ENCODE peak calls at places on chromosome 16, in seven cellular contexts. Z, L, U, D, G, O and H are unnamed samples.

GRCh38 chr16:46817961-46818360 is 13.0 kb downstream of the C16orf87 start:
- DNase-seq in Z (no peak), L (no peak), U (no peak), D (peak; percentile 22), G (no peak), O (peak; percentile 18), H (no peak)

GRCh38 chr16:81831722-81832126 is 52.6 kb downstream of the PLCG2 start:
- DNase-seq in Z (no peak), L (no peak), U (peak; percentile 7), D (peak; percentile 99), G (no peak), O (peak; percentile 34), H (no peak)

GRCh38 chr16:78916928-78917545 is 683.5 kb downstream of the MAF start:
- DNase-seq in Z (no peak), L (no peak), U (no peak), D (no peak), G (no peak), O (no peak), H (no peak)

GRCh38 chr16:7338826-7339225 is 6.2 kb downstream of the RBFOX1 start:
- DNase-seq in Z (no peak), L (no peak), U (no peak), D (no peak), G (no peak), O (no peak), H (no peak)

GRCh38 chr16:19375561-19376158 is 42.0 kb upstream of the TMC5 start:
- DNase-seq in Z (peak; percentile 74), L (peak; percentile 14), U (peak; percentile 25), D (peak; percentile 57), G (no peak), O (peak; percentile 67), H (no peak)

GRCh38 chr16:68732068-68732680 is 4.9 kb upstream of the CDH1 start:
- DNase-seq in Z (peak; percentile 90), L (no peak), U (peak; percentile 79), D (no peak), G (no peak), O (peak; percentile 74), H (no peak)

GRCh38 chr16:10558305-10558704 is 22.1 kb downstream of the EMP2 start:
- DNase-seq in Z (peak; percentile 49), L (no peak), U (peak; percentile 33), D (no peak), G (no peak), O (no peak), H (no peak)

GRCh38 chr16:72530434-72530833 is 358.5 kb upstream of the PMFBP1 start:
- DNase-seq in Z (peak; percentile 26), L (no peak), U (no peak), D (peak; percentile 22), G (no peak), O (peak; percentile 17), H (peak; percentile 18)

GRCh38 chr16:4272114-4272954 is 489 bp downstream of the TFAP4 start:
- DNase-seq in Z (peak; percentile 67), L (no peak), U (peak; percentile 43), D (peak; percentile 79), G (no peak), O (peak; percentile 56), H (no peak)

GRCh38 chr16:47110939-47111338 is 32.8 kb downstream of the NETO2 start:
- DNase-seq in Z (peak; percentile 26), L (no peak), U (no peak), D (peak; percentile 19), G (no peak), O (peak; percentile 53), H (no peak)

GRCh38 chr16:67842509-67843342 is 606 bp downstream of the THAP11 start:
- DNase-seq in Z (peak; percentile 65), L (no peak), U (peak; percentile 26), D (peak; percentile 82), G (no peak), O (peak; percentile 69), H (no peak)

GRCh38 chr16:72995151-72995881 is 52.6 kb downstream of the ZFHX3 start:
- DNase-seq in Z (peak; percentile 26), L (no peak), U (no peak), D (peak; percentile 63), G (no peak), O (peak; percentile 81), H (no peak)

GRCh38 chr16:66360624-66361324 is 5.7 kb upstream of the CDH5 start:
- DNase-seq in Z (no peak), L (no peak), U (no peak), D (peak; percentile 65), G (no peak), O (no peak), H (no peak)

GRCh38 chr16:12113581-12114375 is 137.2 kb downstream of the SNX29 start:
- DNase-seq in Z (no peak), L (no peak), U (no peak), D (no peak), G (peak; percentile 76), O (no peak), H (no peak)

GRCh38 chr16:67964477-67965131 is 3.8 kb downstream of the SLC12A4 start:
- DNase-seq in Z (no peak), L (no peak), U (no peak), D (no peak), G (no peak), O (no peak), H (no peak)

GRCh38 chr16:81136331-81137011 is 40.3 kb upstream of the GCSH start:
- DNase-seq in Z (no peak), L (no peak), U (no peak), D (no peak), G (peak; percentile 8), O (no peak), H (no peak)

GRCh38 chr16:55370762-55371482 is 46.9 kb downstream of the IRX6 start:
- DNase-seq in Z (no peak), L (no peak), U (peak; percentile 60), D (peak; percentile 82), G (no peak), O (peak; percentile 84), H (no peak)

GRCh38 chr16:48383877-48384304 is 1.3 kb downstream of the SIAH1 start:
- DNase-seq in Z (peak; percentile 64), L (no peak), U (peak; percentile 21), D (peak; percentile 45), G (no peak), O (peak; percentile 35), H (no peak)

GRCh38 chr16:10578474-10579316 is 1.7 kb downstream of the EMP2 start:
- DNase-seq in Z (peak; percentile 77), L (no peak), U (peak; percentile 56), D (no peak), G (no peak), O (no peak), H (no peak)

GRCh38 chr16:56041556-56042140 is 149.6 kb upstream of the GNAO1 start:
- DNase-seq in Z (peak; percentile 32), L (no peak), U (no peak), D (peak; percentile 25), G (no peak), O (peak; percentile 86), H (peak; percentile 8)

GRCh38 chr16:54750249-54750648 is 180.4 kb upstream of the IRX5 start:
- DNase-seq in Z (no peak), L (no peak), U (no peak), D (peak; percentile 95), G (no peak), O (no peak), H (no peak)

GRCh38 chr16:65034915-65035314 is 86.9 kb downstream of the CDH11 start:
- DNase-seq in Z (no peak), L (no peak), U (no peak), D (no peak), G (no peak), O (peak; percentile 17), H (no peak)

GRCh38 chr16:48365030-48365600 is 20.1 kb downstream of the SIAH1 start:
- DNase-seq in Z (peak; percentile 58), L (no peak), U (peak; percentile 52), D (no peak), G (no peak), O (no peak), H (no peak)

GRCh38 chr16:64408699-64409098 is 713.2 kb downstream of the CDH11 start:
- DNase-seq in Z (no peak), L (no peak), U (no peak), D (no peak), G (no peak), O (peak; percentile 60), H (no peak)

GRCh38 chr16:29876578-29877249 is 13.7 kb upstream of the CDIPT start:
- DNase-seq in Z (no peak), L (no peak), U (no peak), D (no peak), G (no peak), O (peak; percentile 70), H (no peak)

GRCh38 chr16:69867796-69868565 is 83.2 kb upstream of the CLEC18A start:
- DNase-seq in Z (no peak), L (no peak), U (no peak), D (no peak), G (no peak), O (no peak), H (no peak)